ENCODE peak calls at places on chromosome 1, in five cellular contexts. P is RWPE1, A is NCI-H1092, E is breast epithelium, H is M059J. M is an unnamed sample.

GRCh38 chr1:48285525-48285924 is 63.0 kb downstream of the SLC5A9 start:
- DNase-seq in P (no peak), A (no peak), E (no peak), H (no peak), M (no peak)

GRCh38 chr1:213606252-213606820 is 381.4 kb upstream of the PROX1 start:
- DNase-seq in P (no peak), A (no peak), E (no peak), H (no peak), M (no peak)

GRCh38 chr1:46218443-46218842 is 15.3 kb downstream of the LURAP1 start:
- DNase-seq in P (peak), A (no peak), E (no peak), H (no peak), M (peak)

GRCh38 chr1:43247256-43247921 is 22.4 kb upstream of the TMEM125 start:
- DNase-seq in P (no peak), A (no peak), E (no peak), H (no peak), M (no peak)

GRCh38 chr1:29636936-29637335 is 400.6 kb downstream of the PTPRU start:
- DNase-seq in P (no peak), A (no peak), E (no peak), H (no peak), M (no peak)

GRCh38 chr1:94654505-94654904 is 112.9 kb upstream of the F3 start:
- DNase-seq in P (no peak), A (no peak), E (no peak), H (no peak), M (no peak)

GRCh38 chr1:205774277-205775014 is 836 bp downstream of the RAB29 start:
- DNase-seq in P (no peak), A (no peak), E (no peak), H (no peak), M (no peak)

GRCh38 chr1:116365353-116365780 is 7.7 kb upstream of the ATP1A1 start:
- DNase-seq in P (no peak), A (no peak), E (no peak), H (no peak), M (no peak)

GRCh38 chr1:117686907-117687306 is 81.1 kb downstream of the TENT5C start:
- DNase-seq in P (no peak), A (no peak), E (no peak), H (peak), M (no peak)

GRCh38 chr1:240608707-240609106 is 3.2 kb downstream of the GREM2 start:
- DNase-seq in P (no peak), A (no peak), E (no peak), H (no peak), M (peak)

GRCh38 chr1:198220428-198220827 is 63.6 kb downstream of the NEK7 start:
- DNase-seq in P (peak), A (no peak), E (no peak), H (peak), M (no peak)

M was measured in NCI-H1436.